ENCODE peak calls at places on chromosomes 13 and 19, in six cellular contexts. V is memory B cell, N is left ventricle myocardium inferior, Z is kidney tubule cell, C is neural crest cell, G is stomach. X is an unnamed sample.

GRCh38 chr13:22837980-22838615 is 342.7 kb upstream of the SGCG start:
- DNase-seq in C (no peak), V (no peak), G (no peak), N (no peak), Z (peak), X (no peak)

GRCh38 chr13:62290542-62290941 is 874.9 kb upstream of the PCDH20 start:
- DNase-seq in G (no peak), Z (no peak), C (no peak), V (no peak), N (no peak), X (no peak)

GRCh38 chr19:13764101-13764807 is at the start of gene MRI1:
- DNase-seq in Z (peak), V (peak), G (peak), C (peak), N (peak), X (no peak)

GRCh38 chr19:10747271-10747670 is 29.4 kb downstream of the DNM2 start:
- DNase-seq in Z (peak), G (peak), V (no peak), N (no peak), C (no peak), X (no peak)

GRCh38 chr13:111521030-111521429 is 200.6 kb downstream of the TEX29 start:
- DNase-seq in Z (no peak), G (no peak), N (no peak), C (no peak), V (no peak), X (no peak)

GRCh38 chr13:99421758-99422555 is 79.3 kb upstream of the TM9SF2 start:
- DNase-seq in Z (no peak), G (peak), V (no peak), C (no peak), N (no peak), X (no peak)

GRCh38 chr13:72137782-72138181 is 270.8 kb upstream of the DACH1 start:
- DNase-seq in G (no peak), V (no peak), C (no peak), Z (no peak), N (no peak), X (no peak)

GRCh38 chr19:5880604-5881078 is 10.3 kb upstream of the FUT5 start:
- DNase-seq in Z (peak), C (no peak), V (no peak), G (no peak), N (peak), X (no peak)

GRCh38 chr19:49685845-49686332 is 3.5 kb upstream of the ADM5 start:
- DNase-seq in N (no peak), C (no peak), G (no peak), V (no peak), Z (no peak), X (no peak)

GRCh38 chr13:98835156-98835555 is 82.7 kb upstream of the SLC15A1 start:
- DNase-seq in C (no peak), N (no peak), G (no peak), Z (no peak), V (no peak), X (no peak)

GRCh38 chr19:46935066-46935663 is 74.4 kb downstream of the ARHGAP35 start:
- DNase-seq in Z (no peak), G (no peak), V (no peak), N (no peak), C (no peak), X (no peak)

GRCh38 chr19:5624154-5624663 is 1.3 kb downstream of the SAFB start:
- DNase-seq in C (no peak), G (peak), Z (peak), V (no peak), N (peak), X (no peak)

GRCh38 chr19:1181606-1182005 is 7.5 kb upstream of the SBNO2 start:
- DNase-seq in Z (peak), G (peak), V (no peak), C (no peak), N (no peak), X (no peak)

GRCh38 chr19:2070436-2070827 is 19.4 kb upstream of the MKNK2 start:
- DNase-seq in G (no peak), N (no peak), Z (no peak), V (no peak), C (no peak), X (no peak)

GRCh38 chr13:51614350-51614786 is 30.1 kb downstream of the WDFY2 start:
- DNase-seq in Z (peak), G (no peak), C (no peak), N (no peak), V (peak), X (no peak)

GRCh38 chr13:42814868-42815267 is 33.5 kb downstream of the FAM216B start:
- DNase-seq in G (no peak), C (no peak), N (no peak), Z (peak), V (no peak), X (no peak)

GRCh38 chr19:43532571-43532961 is 422 bp upstream of the ZNF575 start:
- DNase-seq in C (peak), N (no peak), V (no peak), Z (no peak), G (peak), X (no peak)

GRCh38 chr13:110342474-110342873 is 35.4 kb downstream of the COL4A2 start:
- DNase-seq in G (no peak), N (no peak), Z (no peak), V (no peak), C (no peak), X (no peak)

GRCh38 chr19:12784394-12784870 is 6.9 kb upstream of the JUNB start:
- DNase-seq in Z (no peak), G (no peak), C (no peak), N (no peak), V (no peak), X (no peak)

GRCh38 chr19:49071860-49072547 is 495 bp downstream of the KCNA7 start:
- DNase-seq in G (no peak), Z (no peak), N (no peak), V (no peak), C (peak), X (no peak)

GRCh38 chr13:104014803-104015645 is 948.8 kb upstream of the SLC10A2 start:
- DNase-seq in G (no peak), N (no peak), V (no peak), C (no peak), Z (peak), X (no peak)

GRCh38 chr19:18803550-18804138 is 12.5 kb upstream of the COMP start:
- DNase-seq in C (no peak), G (no peak), Z (no peak), V (no peak), N (no peak), X (no peak)

GRCh38 chr19:1862424-1863307 is 713 bp downstream of the KLF16 start:
- DNase-seq in G (no peak), N (no peak), C (no peak), V (peak), Z (peak), X (no peak)

GRCh38 chr19:16369664-16370576 is 45.3 kb downstream of the KLF2 start:
- DNase-seq in Z (no peak), G (no peak), N (no peak), V (peak), C (no peak), X (no peak)

GRCh38 chr19:3387645-3388589 is 21.5 kb downstream of the NFIC start:
- DNase-seq in N (peak), Z (peak), V (no peak), G (peak), C (no peak), X (no peak)

GRCh38 chr19:17348700-17349099 is 11.3 kb downstream of the GTPBP3 start:
- DNase-seq in N (peak), G (no peak), Z (peak), V (no peak), C (no peak), X (no peak)

GRCh38 chr13:62040078-62040477 is 624.4 kb upstream of the PCDH20 start:
- DNase-seq in Z (no peak), N (no peak), C (no peak), V (no peak), G (no peak), X (no peak)

GRCh38 chr13:112120031-112120373 is 53.1 kb downstream of the SOX1 start:
- DNase-seq in C (no peak), Z (no peak), G (no peak), V (no peak), N (no peak), X (no peak)

GRCh38 chr19:39155114-39155700 is 29.6 kb downstream of the PAK4 start:
- DNase-seq in Z (no peak), C (no peak), G (no peak), V (no peak), N (no peak), X (no peak)

GRCh38 chr13:94268661-94269060 is 210.8 kb downstream of the DCT start:
- DNase-seq in G (no peak), C (no peak), V (no peak), N (no peak), Z (no peak), X (no peak)

GRCh38 chr19:42469311-42470239 is 26.8 kb upstream of the CXCL17 start:
- DNase-seq in C (no peak), N (no peak), Z (peak), G (no peak), V (no peak), X (no peak)

GRCh38 chr19:5700455-5701092 is 10.5 kb downstream of the RPL36 start:
- DNase-seq in C (no peak), G (no peak), V (no peak), Z (no peak), N (no peak), X (no peak)

GRCh38 chr19:17687857-17688784 is at the start of gene UNC13A:
- DNase-seq in G (peak), V (peak), C (peak), Z (no peak), N (peak), X (no peak)

GRCh38 chr19:17347361-17347760 is 10.0 kb downstream of the GTPBP3 start:
- DNase-seq in N (no peak), C (no peak), G (no peak), Z (no peak), V (no peak), X (no peak)

GRCh38 chr13:50025446-50025845 is 10.2 kb downstream of the KCNRG start:
- DNase-seq in N (no peak), V (no peak), G (no peak), Z (no peak), C (no peak), X (no peak)